ENCODE peak calls at places on chromosomes 13 and 19, in five cellular contexts. J is sigmoid colon, Z is activated T-cell treated with anti-CD3 and anti-CD28 coated beads for 1 hour, P is testis, T is hypothalamus. S is an unnamed sample.

GRCh38 chr19:36745870-36746269 is 26.7 kb downstream of the ZNF850 start:
- DNase-seq in P (no peak), T (no peak), Z (no peak), J (no peak), S (no peak)

GRCh38 chr13:54373211-54373610 is 1344.6 kb downstream of the OLFM4 start:
- DNase-seq in Z (no peak), P (peak; percentile 18), J (no peak), T (no peak), S (no peak)

GRCh38 chr19:35592226-35592625 is 6.3 kb downstream of the PMIS2 start:
- DNase-seq in J (no peak), T (no peak), P (peak; percentile 25), Z (no peak), S (no peak)

GRCh38 chr19:9597027-9597426 is 12.7 kb upstream of the ZNF121 start:
- DNase-seq in P (no peak), Z (no peak), J (no peak), T (no peak), S (no peak)

GRCh38 chr19:39133431-39134270 is 8.1 kb downstream of the PAK4 start:
- DNase-seq in Z (no peak), J (no peak), P (peak; percentile 71), T (no peak), S (no peak)

GRCh38 chr13:26186141-26186870 is 35.8 kb downstream of the RNF6 start:
- DNase-seq in J (peak; percentile 92), P (peak; percentile 94), T (peak; percentile 55), Z (peak; percentile 84), S (peak; percentile 85)

GRCh38 chr13:110185696-110186095 is 121.3 kb downstream of the COL4A1 start:
- DNase-seq in J (peak; percentile 48), T (no peak), Z (no peak), P (no peak), S (no peak)

GRCh38 chr13:85316501-85316900 is 482.7 kb downstream of the SLITRK6 start:
- DNase-seq in Z (no peak), J (no peak), T (no peak), P (no peak), S (no peak)

GRCh38 chr13:24217601-24218281 is 57.2 kb downstream of the SPATA13 start:
- DNase-seq in J (no peak), P (no peak), Z (no peak), T (no peak), S (no peak)

GRCh38 chr13:110319774-110320509 is 12.9 kb downstream of the COL4A2 start:
- DNase-seq in J (no peak), T (no peak), Z (no peak), P (no peak), S (no peak)

GRCh38 chr13:27168870-27169525 is 2.6 kb downstream of the USP12 start:
- DNase-seq in J (no peak), Z (no peak), T (no peak), P (no peak), S (no peak)

S was measured in CD4-positive, alpha-beta T cell.